ENCODE peak calls at places on chromosomes 2 and 18, in nine cellular contexts. H is CD4-positive, alpha-beta T cell; G is IMR-90; V is KG1; P is AG04449; S is hepatocyte; E is fibroblast of villous mesenchyme; Q is neuronal stem cell; U is GM23248. J is an unnamed sample.

GRCh38 chr2:28750316-28751101 is 1.1 kb upstream of the PPP1CB start:
- DNase-seq in H (no peak), G (peak; percentile 50), V (peak; percentile 62), P (no peak), S (peak; percentile 60), E (peak; percentile 59), Q (no peak), U (peak; percentile 84), J (no peak)

GRCh38 chr2:158391361-158391760 is 65.2 kb downstream of the CCDC148 start:
- DNase-seq in H (no peak), G (no peak), V (no peak), P (no peak), S (no peak), E (no peak), Q (no peak), U (no peak), J (no peak)

GRCh38 chr2:109690822-109691541 is 76.8 kb downstream of the SOWAHC start:
- DNase-seq in H (no peak), G (peak; percentile 22), V (no peak), P (no peak), S (peak; percentile 76), E (no peak), Q (no peak), U (no peak), J (no peak)

GRCh38 chr2:223306371-223306770 is 254.4 kb downstream of the KCNE4 start:
- DNase-seq in H (no peak), G (peak; percentile 49), V (no peak), P (no peak), S (no peak), E (peak; percentile 44), Q (no peak), U (peak; percentile 23), J (no peak)

GRCh38 chr2:147297820-147298219 is 547.0 kb upstream of the ACVR2A start:
- DNase-seq in H (peak; percentile 16), G (no peak), V (no peak), P (no peak), S (no peak), E (peak; percentile 1), Q (no peak), U (no peak), J (no peak)

GRCh38 chr2:45851111-45851510 is 199.6 kb downstream of the PRKCE start:
- DNase-seq in H (no peak), G (no peak), V (no peak), P (no peak), S (no peak), E (no peak), Q (no peak), U (no peak), J (no peak)

GRCh38 chr18:26059357-26059756 is 31.1 kb downstream of the SS18 start:
- DNase-seq in H (no peak), G (no peak), V (no peak), P (no peak), S (no peak), E (no peak), Q (no peak), U (no peak), J (no peak)

GRCh38 chr18:6270791-6271216 is 143.9 kb downstream of the L3MBTL4 start:
- DNase-seq in H (no peak), G (no peak), V (no peak), P (no peak), S (no peak), E (no peak), Q (no peak), U (no peak), J (no peak)

GRCh38 chr2:238426568-238427434 is at the start of gene ASB1:
- DNase-seq in H (peak; percentile 68), G (peak; percentile 85), V (peak; percentile 72), P (no peak), S (peak; percentile 86), E (peak; percentile 70), Q (peak; percentile 86), U (peak; percentile 96), J (peak; percentile 67)

GRCh38 chr18:42156266-42156665 is 201.2 kb downstream of the PIK3C3 start:
- DNase-seq in H (no peak), G (no peak), V (no peak), P (no peak), S (no peak), E (no peak), Q (no peak), U (peak; percentile 2), J (no peak)

GRCh38 chr2:205321240-205321639 is 361.1 kb upstream of the NRP2 start:
- DNase-seq in H (no peak), G (peak; percentile 58), V (no peak), P (peak; percentile 46), S (no peak), E (peak; percentile 14), Q (no peak), U (peak; percentile 23), J (no peak)

GRCh38 chr2:172745636-172746035 is 10.0 kb downstream of the RAPGEF4 start:
- DNase-seq in H (no peak), G (peak; percentile 85), V (no peak), P (no peak), S (no peak), E (no peak), Q (no peak), U (peak; percentile 36), J (no peak)